ENCODE peak calls at places on chromosomes 16 and 17, in nine cellular contexts. I, S, P, N, W, C, U, B and M are unnamed samples.

GRCh38 chr16:58011652-58012051 is 10.4 kb downstream of the USB1 start:
- DNase-seq in W (peak), I (no peak), B (no peak), U (no peak), C (no peak), S (no peak), N (peak), P (no peak), M (no peak)

GRCh38 chr17:45653616-45654015 is 130.5 kb upstream of the CRHR1 start:
- DNase-seq in U (no peak), C (no peak), B (no peak), W (no peak), P (no peak), I (no peak), N (no peak), S (no peak), M (no peak)

GRCh38 chr16:53078765-53079484 is 24.1 kb downstream of the CHD9 start:
- DNase-seq in P (no peak), I (no peak), N (no peak), U (no peak), W (no peak), B (no peak), S (no peak), C (no peak), M (no peak)

GRCh38 chr17:42018339-42018738 is 1.1 kb upstream of the DNAJC7 start:
- DNase-seq in P (no peak), I (no peak), S (no peak), N (no peak), C (no peak), W (no peak), U (no peak), B (no peak), M (no peak)

GRCh38 chr16:75379339-75379738 is 54.0 kb downstream of the CFDP1 start:
- DNase-seq in U (no peak), I (no peak), N (no peak), P (no peak), B (no peak), W (no peak), C (no peak), S (peak), M (no peak)

GRCh38 chr17:36703860-36704266 is 102.5 kb downstream of the MRM1 start:
- DNase-seq in S (no peak), U (no peak), I (peak), W (no peak), B (no peak), P (no peak), C (no peak), N (peak), M (no peak)

GRCh38 chr16:79891458-79891857 is 290.9 kb upstream of the MAF start:
- DNase-seq in N (no peak), B (no peak), C (no peak), U (no peak), W (no peak), P (no peak), I (no peak), S (no peak), M (no peak)

GRCh38 chr17:37177234-37177633 is 198.6 kb upstream of the C17orf78 start:
- DNase-seq in C (no peak), B (no peak), I (no peak), U (no peak), P (no peak), S (no peak), W (no peak), N (no peak), M (peak)

GRCh38 chr17:41549596-41550039 is 21.5 kb upstream of the KRT19 start:
- DNase-seq in I (no peak), C (no peak), U (no peak), S (no peak), W (no peak), B (no peak), P (no peak), N (no peak), M (no peak)

GRCh38 chr17:49183341-49183740 is 27.0 kb downstream of the GNGT2 start:
- DNase-seq in N (no peak), B (no peak), U (no peak), I (no peak), C (no peak), W (no peak), P (no peak), S (no peak), M (no peak)

GRCh38 chr17:46789610-46790009 is 28.9 kb downstream of the WNT3 start:
- DNase-seq in N (no peak), W (no peak), P (no peak), B (no peak), S (no peak), I (no peak), C (no peak), U (no peak), M (no peak)

GRCh38 chr16:407253-407652 is 5.6 kb downstream of the DECR2 start:
- DNase-seq in N (no peak), B (no peak), W (no peak), S (no peak), C (no peak), U (no peak), P (no peak), I (no peak), M (no peak)

GRCh38 chr17:63881935-63882601 is at the start of gene GH2:
- DNase-seq in U (peak), N (peak), S (no peak), W (peak), I (no peak), B (peak), P (peak), C (no peak), M (no peak)

GRCh38 chr17:226773-227580 is 45.5 kb upstream of the DOC2B start:
- DNase-seq in C (peak), W (no peak), S (no peak), I (no peak), U (no peak), N (peak), P (no peak), B (no peak), M (no peak)

GRCh38 chr17:78127240-78127887 is 1.2 kb downstream of the TMC6 start:
- DNase-seq in P (peak), N (peak), S (peak), I (no peak), W (no peak), U (no peak), B (peak), C (peak), M (no peak)

GRCh38 chr16:75311383-75311938 is 60.0 kb upstream of the BCAR1 start:
- DNase-seq in U (no peak), N (peak), W (peak), B (no peak), P (no peak), S (no peak), C (no peak), I (no peak), M (no peak)

GRCh38 chr17:40582328-40582901 is 17.1 kb upstream of the CCR7 start:
- DNase-seq in B (peak), S (peak), P (peak), U (no peak), C (peak), W (no peak), I (no peak), N (no peak), M (no peak)

GRCh38 chr16:51287231-51287630 is 136.2 kb upstream of the SALL1 start:
- DNase-seq in U (no peak), W (no peak), B (no peak), P (no peak), N (no peak), I (no peak), C (no peak), S (no peak), M (no peak)

GRCh38 chr17:39208136-39208535 is 8.1 kb downstream of the RPL19 start:
- DNase-seq in C (no peak), U (no peak), P (peak), N (no peak), S (peak), I (no peak), B (no peak), W (no peak), M (no peak)

GRCh38 chr16:57616871-57617270 is 11.6 kb upstream of the ADGRG1 start:
- DNase-seq in W (no peak), I (no peak), B (peak), U (no peak), P (no peak), S (no peak), N (peak), C (no peak), M (no peak)

GRCh38 chr17:35089846-35090193 is 26.3 kb upstream of the RFFL start:
- DNase-seq in S (no peak), U (no peak), W (peak), N (peak), C (no peak), B (no peak), I (peak), P (peak), M (no peak)

GRCh38 chr17:66290097-66290722 is 12.2 kb upstream of the PRKCA start:
- DNase-seq in C (no peak), S (no peak), U (no peak), B (no peak), N (no peak), W (no peak), P (no peak), I (no peak), M (no peak)

GRCh38 chr16:89410794-89411309 is 79.5 kb downstream of the ANKRD11 start:
- DNase-seq in N (peak), W (peak), P (no peak), U (no peak), B (peak), C (peak), S (no peak), I (peak), M (peak)

GRCh38 chr16:678858-679807 is 1.1 kb upstream of the STUB1 start:
- DNase-seq in I (peak), U (no peak), S (peak), N (peak), B (peak), P (peak), W (peak), C (peak), M (peak)

GRCh38 chr17:75033346-75034235 is 13.2 kb downstream of the ATP5PD start:
- DNase-seq in S (peak), B (peak), P (peak), I (peak), N (peak), U (peak), C (peak), W (peak), M (peak)
- TF ChIP-seq CTCF in S (no peak), B (no peak), P (no peak), I (no peak), N (no peak), U (no peak), C (no peak), W (no peak), M (no peak)

DNA sequence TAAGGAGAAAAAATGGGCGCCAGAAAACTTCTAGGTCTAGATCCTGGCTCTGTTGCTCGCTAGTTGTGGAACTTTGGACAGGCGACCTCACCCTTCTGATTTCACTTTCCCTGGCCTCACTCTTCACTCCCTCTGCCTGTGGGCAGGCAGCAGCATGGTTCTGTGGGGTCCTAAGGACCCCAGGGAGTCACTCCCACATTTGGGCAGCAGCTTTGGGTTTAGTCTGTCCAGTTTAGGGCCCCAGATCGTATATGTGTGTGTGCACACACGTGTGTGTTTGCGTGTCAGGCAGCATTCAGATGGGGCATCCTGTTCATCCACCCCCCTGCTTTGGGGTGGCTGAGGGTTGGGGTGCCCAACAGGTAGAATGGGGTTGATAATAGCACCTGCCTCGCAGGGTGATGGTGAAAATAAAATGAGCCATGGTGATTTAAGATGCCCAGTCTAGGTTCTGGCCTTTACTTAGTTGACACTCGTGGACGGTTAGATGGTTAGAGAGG is 102.2 kb downstream of the RAB11FIP4 start:
- DNase-seq in U (no peak), S (no peak), B (no peak), P (no peak), I (no peak), N (no peak), C (no peak), W (no peak), M (no peak)
- H3K4me3 ChIP-seq in U (no peak), S (peak), B (no peak), P (peak), I (no peak), N (no peak), C (no peak), W (no peak), M (no peak)

GRCh38 chr17:57767561-57767960 is 22.5 kb upstream of the CCDC182 start:
- DNase-seq in P (no peak), B (no peak), I (no peak), U (no peak), S (no peak), N (no peak), C (no peak), W (no peak), M (no peak)
- TF ChIP-seq CTCF in P (no peak), B (no peak), I (no peak), U (no peak), S (no peak), N (no peak), C (no peak), W (no peak), M (no peak)

DNA sequence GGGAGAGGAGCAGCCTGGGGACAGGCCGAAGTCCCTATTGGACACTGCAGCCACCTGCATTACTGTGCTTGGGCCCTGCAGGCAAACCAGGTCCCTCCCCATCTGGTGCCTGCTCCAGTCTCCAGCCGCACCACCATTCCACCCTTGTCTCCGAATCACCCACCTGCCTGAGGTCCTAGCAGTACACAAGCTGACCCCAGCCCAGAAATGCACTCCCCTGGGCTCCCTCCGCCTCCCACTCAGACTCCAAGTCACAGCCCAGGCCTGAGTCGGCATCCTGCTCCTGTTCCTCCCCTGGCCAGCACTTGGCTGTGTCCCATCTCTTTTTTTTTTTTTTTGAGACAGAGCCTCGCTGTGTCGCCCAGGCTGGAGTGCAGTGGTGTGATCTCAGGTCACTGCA is 6.3 kb downstream of the UNC13D start:
- DNase-seq in W (no peak), S (no peak), U (no peak), I (no peak), C (no peak), P (no peak), N (no peak), B (no peak), M (no peak)
- H3K4me3 ChIP-seq in W (no peak), S (no peak), U (no peak), I (no peak), C (no peak), P (no peak), N (no peak), B (no peak), M (no peak)

DNA sequence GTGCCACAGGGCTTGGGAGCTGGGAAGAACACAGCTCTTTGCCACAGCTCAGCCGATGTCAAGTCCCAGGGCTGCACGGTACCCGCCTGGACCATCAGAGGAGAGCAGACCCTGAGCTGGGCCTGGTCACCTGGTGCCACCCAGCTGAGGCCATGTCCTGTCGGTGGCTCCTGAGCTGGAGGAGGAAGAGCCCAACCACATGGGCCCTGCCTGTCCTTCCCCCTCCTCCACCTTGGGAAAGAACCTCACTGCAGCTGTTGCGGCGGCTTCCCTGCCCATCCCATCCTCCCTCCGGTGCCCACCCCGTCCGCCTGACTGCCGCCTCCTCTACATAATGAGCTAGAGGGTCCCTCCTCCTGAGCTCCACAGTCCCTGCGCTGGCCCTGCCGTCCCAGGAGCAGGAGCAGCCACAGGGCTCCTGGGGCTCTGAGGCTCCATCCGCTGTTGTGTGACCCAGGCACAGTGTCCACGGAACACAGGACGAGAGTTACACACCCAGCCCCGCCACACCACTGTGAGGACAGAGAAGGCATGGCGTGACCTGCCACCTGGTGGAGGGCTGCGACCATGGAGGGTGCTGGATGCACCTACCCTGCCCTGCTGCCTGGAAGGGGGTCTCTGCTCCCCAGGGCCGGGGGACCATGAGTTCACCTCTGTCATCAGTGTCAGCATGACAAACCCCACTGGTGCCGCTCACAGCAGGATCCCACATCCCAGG is 21.4 kb upstream of the CHMP6 start:
- DNase-seq in B (peak), P (no peak), S (peak), U (no peak), W (peak), I (peak), C (peak), N (peak), M (no peak)
- TF ChIP-seq CTCF in B (no peak), P (peak), S (peak), U (peak), W (peak), I (peak), C (peak), N (peak), M (peak)